ENCODE peak calls at places on chromosomes 7 and 10, in eight cellular contexts. R is Panc1, C is tibial artery, P is lower lobe of right lung, T is prostate gland, W is tibial nerve, X is HCT116, G is heart right ventricle. E is an unnamed sample.
A peak's percentile ranks its signal among the peaks of the same experiment; 100 is the strongest.

GRCh38 chr7:128879939-128880746 is 17.5 kb downstream of the ATP6V1F start:
- DNase-seq in R (no peak), C (no peak), P (peak; percentile 67), X (no peak), G (peak; percentile 71), T (peak; percentile 47), W (no peak), E (peak; percentile 50)

GRCh38 chr10:124624875-124625274 is 119.3 kb downstream of the FAM53B start:
- DNase-seq in R (no peak), C (no peak), T (peak; percentile 58), P (no peak), G (no peak), W (no peak), X (no peak), E (no peak)

GRCh38 chr10:76881477-76882220 is 756.0 kb downstream of the KCNMA1 start:
- DNase-seq in G (no peak), P (no peak), R (no peak), T (no peak), X (no peak), W (no peak), C (no peak), E (no peak)

GRCh38 chr10:118207470-118208007 is 134.6 kb downstream of the FAM204A start:
- DNase-seq in G (no peak), T (no peak), W (no peak), R (no peak), X (no peak), C (no peak), P (no peak), E (no peak)

GRCh38 chr7:4880218-4880617 is 3.3 kb downstream of the RADIL start:
- DNase-seq in R (no peak), W (no peak), X (no peak), G (no peak), T (no peak), P (peak; percentile 54), C (no peak), E (no peak)

GRCh38 chr10:117617664-117618063 is 75.1 kb downstream of the EMX2 start:
- DNase-seq in C (no peak), G (no peak), X (no peak), W (no peak), R (no peak), T (no peak), P (no peak), E (no peak)

GRCh38 chr7:133207687-133208086 is 45.2 kb upstream of the EXOC4 start:
- DNase-seq in R (no peak), W (no peak), C (no peak), X (peak; percentile 12), T (no peak), G (no peak), P (no peak), E (no peak)

GRCh38 chr10:29377333-29377961 is 88.6 kb downstream of the LYZL1 start:
- DNase-seq in X (peak; percentile 8), R (no peak), T (no peak), C (no peak), G (no peak), W (no peak), P (no peak), E (no peak)

GRCh38 chr10:47259521-47259920 is 40.5 kb upstream of the GDF10 start:
- DNase-seq in X (no peak), P (no peak), T (no peak), G (no peak), W (no peak), R (no peak), C (no peak), E (no peak)

GRCh38 chr10:47261556-47261955 is 38.4 kb upstream of the GDF10 start:
- DNase-seq in G (no peak), W (no peak), C (no peak), P (no peak), X (no peak), R (no peak), T (no peak), E (no peak)

GRCh38 chr10:47258921-47259320 is 41.1 kb upstream of the GDF10 start:
- DNase-seq in C (no peak), G (no peak), R (no peak), X (no peak), W (no peak), T (no peak), P (no peak), E (no peak)

GRCh38 chr10:47261121-47261520 is 38.9 kb upstream of the GDF10 start:
- DNase-seq in P (no peak), C (no peak), G (no peak), X (no peak), W (no peak), T (no peak), R (no peak), E (no peak)

GRCh38 chr10:47260505-47261111 is 39.4 kb upstream of the GDF10 start:
- DNase-seq in T (no peak), G (no peak), C (no peak), R (no peak), W (no peak), P (no peak), X (no peak), E (no peak)
- H3K27ac ChIP-seq in T (no peak overlapping the region), G (no peak overlapping the region), C (no peak overlapping the region), R (no peak overlapping the region), W (no peak overlapping the region), P (no peak overlapping the region), X (no peak overlapping the region), E (no peak overlapping the region)

DNA sequence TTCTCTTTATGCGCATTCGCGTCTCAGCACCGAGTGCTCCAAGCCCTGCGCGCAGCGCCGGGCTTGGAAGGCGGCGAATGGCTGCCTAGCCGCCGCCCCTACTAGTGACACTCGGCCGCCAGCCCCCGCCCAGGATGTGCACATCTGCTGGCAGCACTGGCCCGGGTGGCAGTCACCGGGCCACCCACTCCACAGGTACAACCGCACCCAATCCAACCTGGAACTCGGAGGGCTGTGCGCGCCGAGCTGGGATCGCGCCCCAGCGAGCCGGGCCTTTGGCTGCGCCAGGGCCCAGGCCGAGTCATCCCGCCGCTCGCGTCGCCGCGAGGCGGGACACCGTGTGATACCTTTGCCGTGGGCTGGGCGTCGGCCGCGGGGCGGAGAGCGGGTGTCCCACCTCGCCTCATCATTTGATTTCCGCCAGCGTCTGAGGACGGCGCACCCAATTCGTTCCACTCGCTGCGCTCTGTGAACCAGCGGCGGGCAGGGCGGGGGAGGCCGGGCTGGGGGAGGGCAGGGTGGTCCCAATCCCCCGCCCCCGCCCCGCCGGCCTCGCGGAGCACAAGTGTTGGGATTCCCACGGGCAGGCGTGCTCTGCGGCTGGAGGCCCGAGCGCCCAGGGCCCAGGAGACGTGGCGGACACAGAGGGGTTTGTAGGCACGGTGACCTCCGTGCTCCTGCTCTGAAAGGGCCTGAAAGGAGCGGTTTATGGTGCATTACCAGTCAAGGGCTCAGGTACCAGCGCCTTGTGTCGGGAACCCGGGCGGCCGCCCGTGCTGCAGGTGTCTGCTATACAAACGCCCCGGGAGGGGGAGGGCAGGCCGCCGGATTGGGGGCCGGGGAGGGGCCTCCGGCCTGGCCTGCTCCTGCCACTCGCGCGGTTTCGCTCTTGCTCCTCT is 17.8 kb upstream of the PTF1A start:
- DNase-seq in X (no peak), W (no peak), T (no peak), C (no peak), R (no peak), G (no peak), P (no peak), E (peak; percentile 25)
- H3K27ac ChIP-seq in X (no peak overlapping the region), W (no peak overlapping the region), T (no peak overlapping the region), C (no peak overlapping the region), R (no peak overlapping the region), G (no peak overlapping the region), P (no peak overlapping the region), E (no peak overlapping the region)

GRCh38 chr10:110821508-110821907 is 50.2 kb upstream of the PDCD4 start:
- DNase-seq in W (no peak), P (no peak), C (peak; percentile 79), X (no peak), G (peak; percentile 46), T (no peak), R (no peak), E (no peak)

GRCh38 chr10:110815354-110816004 is 56.2 kb upstream of the PDCD4 start:
- DNase-seq in C (no peak), W (no peak), T (no peak), X (no peak), G (peak; percentile 52), P (no peak), R (no peak), E (no peak)

GRCh38 chr10:110820321-110820814 is 51.4 kb upstream of the PDCD4 start:
- DNase-seq in P (no peak), X (no peak), G (peak; percentile 52), R (no peak), T (peak; percentile 79), C (peak; percentile 69), W (no peak), E (peak; percentile 39)

GRCh38 chr10:110817614-110818013 is 54.1 kb upstream of the PDCD4 start:
- DNase-seq in W (no peak), P (no peak), X (no peak), G (no peak), C (no peak), T (no peak), R (no peak), E (no peak)

DNA sequence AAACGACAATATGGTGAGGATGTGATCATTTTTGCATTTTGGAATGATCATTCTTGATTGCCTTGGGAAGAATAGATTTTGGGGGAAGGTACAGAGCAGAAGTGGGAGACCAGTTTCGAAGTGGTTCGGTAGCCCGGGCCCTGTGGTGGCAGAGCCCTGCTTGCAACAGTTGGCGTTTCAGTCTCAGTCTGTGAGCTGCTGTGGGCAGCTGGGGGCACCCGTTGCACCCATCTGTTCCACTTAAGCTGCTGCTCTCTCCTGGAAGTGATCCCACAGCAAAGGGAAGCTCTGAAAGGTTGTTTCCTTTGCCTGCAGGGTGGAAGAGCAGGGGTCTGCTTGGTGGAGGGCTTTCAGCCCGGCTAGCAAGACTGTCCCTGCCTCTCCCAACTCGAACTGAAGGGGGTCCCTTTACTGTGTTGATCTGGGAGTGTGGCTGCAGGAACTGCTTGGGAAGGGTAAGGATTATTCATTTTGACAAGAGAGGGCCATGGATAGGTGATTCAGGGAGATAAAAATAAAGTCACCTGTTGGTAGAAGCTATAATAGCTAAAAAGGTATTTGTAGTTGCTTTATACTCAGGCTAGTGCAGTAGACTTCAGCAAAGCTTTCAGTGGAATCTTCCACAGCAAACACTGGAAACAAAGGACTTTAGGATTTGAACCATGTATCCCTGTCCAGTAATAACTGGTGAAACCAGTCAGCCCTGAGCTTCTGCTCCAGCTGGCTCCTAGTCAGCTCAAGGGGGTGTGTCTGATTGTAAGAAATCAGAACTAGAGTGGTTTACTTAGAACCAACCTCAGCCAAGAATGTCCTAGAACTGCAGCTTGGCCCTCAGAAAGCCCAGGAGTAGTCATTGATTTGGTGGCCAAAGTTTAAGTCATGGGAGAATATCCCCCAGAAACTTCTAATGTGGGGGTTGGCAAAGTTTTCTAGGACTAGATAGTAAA is 53.1 kb upstream of the PDCD4 start:
- DNase-seq in G (no peak), C (peak; percentile 61), X (no peak), R (no peak), T (peak; percentile 87), P (peak; percentile 71), W (no peak), E (no peak)
- H3K27ac ChIP-seq in G (peak overlapping the region; percentile 83), C (peak overlapping the region; percentile 79), X (no peak overlapping the region), R (no peak overlapping the region), T (peak overlapping the region; percentile 85), P (no peak overlapping the region), W (peak overlapping the region; percentile 34), E (peak overlapping the region; percentile 6)

GRCh38 chr10:112911196-112911595 is 38.9 kb upstream of the TCF7L2 start:
- DNase-seq in T (no peak), C (no peak), X (no peak), W (no peak), R (no peak), P (no peak), G (no peak), E (no peak)

GRCh38 chr10:112906945-112907344 is 43.1 kb upstream of the TCF7L2 start:
- DNase-seq in R (no peak), C (peak; percentile 26), X (no peak), T (no peak), W (no peak), P (no peak), G (no peak), E (no peak)

GRCh38 chr10:112912441-112912911 is 37.6 kb upstream of the TCF7L2 start:
- DNase-seq in W (no peak), X (peak; percentile 66), T (no peak), G (no peak), C (no peak), R (no peak), P (no peak), E (no peak)

GRCh38 chr10:112907893-112908292 is 42.2 kb upstream of the TCF7L2 start:
- DNase-seq in T (no peak), R (no peak), W (no peak), P (no peak), G (no peak), X (peak; percentile 39), C (no peak), E (no peak)

GRCh38 chr10:112908507-112908906 is 41.5 kb upstream of the TCF7L2 start:
- DNase-seq in T (no peak), R (no peak), P (no peak), C (no peak), X (no peak), G (no peak), W (no peak), E (no peak)
- H3K27ac ChIP-seq in T (no peak overlapping the region), R (no peak overlapping the region), P (no peak overlapping the region), C (no peak overlapping the region), X (no peak overlapping the region), G (no peak overlapping the region), W (no peak overlapping the region), E (no peak overlapping the region)

E was measured in caudate nucleus.